ENCODE peak calls at places on chromosomes 3 and 15, in six cellular contexts. Z, Y, N, W, R and S are unnamed samples.

GRCh38 chr3:123832712-123833397 is 51.3 kb downstream of the MYLK start:
- DNase-seq in Z (no peak), Y (no peak), N (no peak), W (no peak), R (no peak), S (no peak)

GRCh38 chr3:52532838-52533622 is 627 bp downstream of the NT5DC2 start:
- DNase-seq in Z (no peak), Y (no peak), N (peak), W (peak), R (peak), S (no peak)

GRCh38 chr15:92595506-92596337 is 59.9 kb downstream of the FAM174B start:
- DNase-seq in Z (no peak), Y (no peak), N (no peak), W (no peak), R (no peak), S (no peak)

GRCh38 chr3:156298938-156299337 is 178.6 kb downstream of the KCNAB1 start:
- DNase-seq in Z (no peak), Y (no peak), N (no peak), W (no peak), R (no peak), S (no peak)

GRCh38 chr15:49901867-49902775 is 216.9 kb downstream of the ATP8B4 start:
- DNase-seq in Z (no peak), Y (peak), N (no peak), W (no peak), R (peak), S (no peak)

GRCh38 chr3:52077376-52077775 is 21.0 kb upstream of the DUSP7 start:
- DNase-seq in Z (no peak), Y (no peak), N (peak), W (no peak), R (no peak), S (no peak)

GRCh38 chr15:72342385-72342784 is 22.4 kb upstream of the CELF6 start:
- DNase-seq in Z (no peak), Y (peak), N (peak), W (no peak), R (peak), S (no peak)

GRCh38 chr3:52574056-52574965 is 37.9 kb downstream of the UQCC5 start:
- DNase-seq in Z (no peak), Y (no peak), N (no peak), W (no peak), R (no peak), S (no peak)

GRCh38 chr15:73873456-73873855 is at the start of gene TBC1D21:
- DNase-seq in Z (no peak), Y (no peak), N (no peak), W (no peak), R (no peak), S (no peak)

GRCh38 chr3:41688595-41689380 is 273.1 kb downstream of the ULK4 start:
- DNase-seq in Z (peak), Y (no peak), N (no peak), W (no peak), R (peak), S (peak)

GRCh38 chr3:185555101-185555501 is 2.7 kb upstream of the LIPH start:
- DNase-seq in Z (no peak), Y (peak), N (no peak), W (no peak), R (no peak), S (no peak)

GRCh38 chr3:52095990-52096775 is 39.8 kb upstream of the DUSP7 start:
- DNase-seq in Z (no peak), Y (no peak), N (no peak), W (no peak), R (no peak), S (no peak)

GRCh38 chr3:45180051-45180450 is 33.9 kb upstream of the CDCP1 start:
- DNase-seq in Z (no peak), Y (peak), N (no peak), W (no peak), R (peak), S (no peak)

GRCh38 chr15:58306591-58307312 is 125.0 kb upstream of the LIPC start:
- DNase-seq in Z (no peak), Y (no peak), N (no peak), W (no peak), R (no peak), S (no peak)

GRCh38 chr3:51646091-51646490 is 25.0 kb upstream of the TEX264 start:
- DNase-seq in Z (no peak), Y (peak), N (no peak), W (no peak), R (no peak), S (no peak)

GRCh38 chr15:69974321-69974720 is 123.4 kb downstream of the TLE3 start:
- DNase-seq in Z (no peak), Y (no peak), N (no peak), W (no peak), R (no peak), S (no peak)

GRCh38 chr3:32203854-32204253 is 34.6 kb upstream of the CMTM8 start:
- DNase-seq in Z (no peak), Y (peak), N (no peak), W (no peak), R (peak), S (no peak)

GRCh38 chr3:129688310-129688895 is 81.9 kb upstream of the PLXND1 start:
- DNase-seq in Z (no peak), Y (peak), N (peak), W (no peak), R (no peak), S (peak)

GRCh38 chr15:29860872-29861271 is 38.6 kb upstream of the TJP1 start:
- DNase-seq in Z (no peak), Y (no peak), N (no peak), W (no peak), R (peak), S (no peak)

GRCh38 chr15:31372635-31373091 is 46.0 kb downstream of the KLF13 start:
- DNase-seq in Z (peak), Y (peak), N (peak), W (no peak), R (peak), S (peak)

GRCh38 chr3:44355634-44356033 is 17.1 kb downstream of the TCAIM start:
- DNase-seq in Z (peak), Y (peak), N (peak), W (no peak), R (peak), S (no peak)

GRCh38 chr3:169764164-169764452 is 752 bp downstream of the TERC start:
- DNase-seq in Z (no peak), Y (no peak), N (no peak), W (no peak), R (no peak), S (no peak)

GRCh38 chr3:14602006-14602803 is 49.4 kb upstream of the CCDC174 start:
- DNase-seq in Z (no peak), Y (no peak), N (no peak), W (no peak), R (peak), S (no peak)
- TF ChIP-seq CTCF in Z (no peak), Y (peak), N (peak), W (no peak), R (peak), S (peak)

GRCh38 chr3:18099611-18100010 is 325.5 kb downstream of the SATB1 start:
- DNase-seq in Z (no peak), Y (no peak), N (no peak), W (no peak), R (peak), S (no peak)

GRCh38 chr3:18098960-18099587 is 326.1 kb downstream of the SATB1 start:
- DNase-seq in Z (peak), Y (peak), N (no peak), W (no peak), R (peak), S (no peak)

GRCh38 chr3:18097989-18098388 is 327.1 kb downstream of the SATB1 start:
- DNase-seq in Z (no peak), Y (no peak), N (no peak), W (no peak), R (no peak), S (no peak)

GRCh38 chr3:18100126-18100525 is 325.0 kb downstream of the SATB1 start:
- DNase-seq in Z (no peak), Y (no peak), N (no peak), W (no peak), R (peak), S (no peak)

GRCh38 chr3:18103591-18103990 is 321.5 kb downstream of the SATB1 start:
- DNase-seq in Z (no peak), Y (no peak), N (no peak), W (no peak), R (no peak), S (no peak)
- TF ChIP-seq CTCF in Z (no peak), Y (no peak), N (no peak), W (no peak), R (no peak), S (no peak)

GRCh38 chr3:113697192-113698090 is 999 bp upstream of the USF3 start:
- DNase-seq in Z (no peak), Y (no peak), N (peak), W (peak), R (peak), S (no peak)

GRCh38 chr3:113695818-113696645 is at the start of gene USF3:
- DNase-seq in Z (no peak), Y (peak), N (peak), W (peak), R (peak), S (no peak)

GRCh38 chr3:113695426-113695817 is 1.0 kb downstream of the USF3 start:
- DNase-seq in Z (no peak), Y (no peak), N (peak), W (no peak), R (peak), S (no peak)

GRCh38 chr3:113698213-113698742 is 1.8 kb upstream of the USF3 start:
- DNase-seq in Z (no peak), Y (no peak), N (no peak), W (no peak), R (no peak), S (no peak)

DNA sequence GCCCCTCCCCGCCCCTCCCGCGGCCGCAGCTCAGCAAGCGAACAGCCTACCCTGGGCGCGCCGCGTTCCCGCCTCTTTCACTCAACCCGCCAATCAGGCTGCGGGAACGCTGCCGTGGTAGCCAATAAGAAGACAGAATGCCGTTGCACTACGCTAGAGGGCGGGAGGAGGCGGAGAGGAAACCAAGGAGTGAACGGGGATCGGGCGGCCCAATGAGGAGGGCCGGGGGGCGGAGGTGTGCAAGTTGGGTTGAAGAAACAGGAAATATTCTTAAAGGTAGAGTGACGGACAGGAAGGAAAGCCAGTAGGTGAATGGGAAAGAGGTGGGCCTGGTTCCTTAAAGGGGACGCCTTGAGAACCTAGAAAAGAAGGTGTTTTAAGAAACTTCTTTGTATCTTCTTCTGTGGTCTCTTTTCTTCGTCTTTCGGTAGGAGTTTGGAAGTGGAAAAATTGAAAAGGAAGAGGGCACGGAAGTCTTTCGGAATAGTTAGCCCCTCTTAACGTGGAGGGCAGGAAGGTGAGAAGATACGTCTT is 283 bp upstream of the USF3 start:
- DNase-seq in Z (peak), Y (peak), N (peak), W (peak), R (peak), S (peak)
- TF ChIP-seq CTCF in Z (peak), Y (peak), N (no peak), W (no peak), R (no peak), S (peak)

DNA sequence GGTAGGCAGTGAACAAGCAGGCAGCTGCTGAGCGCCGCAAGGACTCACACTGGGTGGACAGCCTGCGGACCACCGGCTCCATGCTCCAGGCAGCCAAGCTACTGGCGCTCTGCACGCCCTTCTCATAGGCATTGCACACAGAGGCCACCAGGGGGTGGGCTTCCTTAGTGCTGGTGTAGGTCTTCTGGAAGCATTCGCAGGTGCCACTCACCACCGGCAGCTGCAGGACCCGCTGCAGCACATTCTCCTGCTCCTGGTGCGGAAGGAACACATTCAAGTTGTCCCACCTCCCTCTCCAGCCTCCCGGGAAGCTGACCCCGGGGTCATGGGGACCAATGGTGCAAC is 6.0 kb downstream of the PLIN1 start:
- DNase-seq in Z (no peak), Y (no peak), N (peak), W (no peak), R (peak), S (no peak)
- TF ChIP-seq CTCF in Z (peak), Y (peak), N (peak), W (no peak), R (peak), S (peak)

GRCh38 chr3:133472242-133472641 is 72.4 kb downstream of the BFSP2 start:
- DNase-seq in Z (no peak), Y (no peak), N (peak), W (no peak), R (no peak), S (no peak)
- TF ChIP-seq CTCF in Z (no peak), Y (no peak), N (no peak), W (no peak), R (no peak), S (no peak)